ENCODE peak calls at places on chromosomes 3 and 15, in six cellular contexts. Q is neural progenitor cell, F is DND-41, Z is chondrocyte, O is K562, E is GM20000. M is an unnamed sample.

GRCh38 chr3:143024351-143024960 is 23.1 kb downstream of the U2SURP start:
- DNase-seq in Q (no peak), Z (no peak), E (no peak), O (no peak), F (no peak), M (no peak)

GRCh38 chr3:117443014-117443413 is 733.4 kb downstream of the TUSC7 start:
- DNase-seq in O (no peak), E (no peak), Q (no peak), F (no peak), Z (no peak), M (no peak)

GRCh38 chr3:84318273-84318809 is 640.4 kb upstream of the CADM2 start:
- DNase-seq in Q (peak), O (no peak), E (no peak), F (no peak), Z (no peak), M (no peak)

GRCh38 chr3:122005033-122005565 is 16.9 kb downstream of the ILDR1 start:
- DNase-seq in F (no peak), Z (no peak), E (peak), Q (no peak), O (peak), M (no peak)

GRCh38 chr3:143820466-143821221 is 27.6 kb downstream of the SLC9A9 start:
- DNase-seq in F (no peak), O (no peak), Q (no peak), Z (no peak), E (no peak), M (no peak)

GRCh38 chr3:64187065-64187959 is 38.0 kb downstream of the PRICKLE2 start:
- DNase-seq in E (no peak), F (no peak), Z (no peak), Q (no peak), O (no peak), M (no peak)

GRCh38 chr15:91886878-91887277 is 33.4 kb downstream of the SLCO3A1 start:
- DNase-seq in Q (no peak), O (no peak), Z (no peak), F (no peak), E (no peak), M (no peak)

GRCh38 chr3:102180291-102180931 is 254.4 kb upstream of the ZPLD1 start:
- DNase-seq in F (no peak), O (no peak), Z (no peak), E (no peak), Q (no peak), M (no peak)

GRCh38 chr3:129039271-129040038 is 21.1 kb upstream of the GP9 start:
- DNase-seq in Q (no peak), Z (peak), F (peak), E (no peak), O (no peak), M (no peak)

GRCh38 chr3:62161306-62161705 is 212.0 kb downstream of the FEZF2 start:
- DNase-seq in Z (no peak), E (no peak), Q (no peak), O (no peak), F (no peak), M (no peak)

GRCh38 chr15:89341316-89342005 is 6.8 kb upstream of the POLG start:
- DNase-seq in E (no peak), F (no peak), O (no peak), Z (peak), Q (no peak), M (no peak)

GRCh38 chr3:71930056-71930991 is 145.4 kb upstream of the PROK2 start:
- DNase-seq in O (peak), E (peak), Z (no peak), Q (peak), F (peak), M (peak)

GRCh38 chr3:11618897-11619296 is 24.8 kb downstream of the VGLL4 start:
- DNase-seq in F (no peak), Q (no peak), O (no peak), Z (no peak), E (no peak), M (no peak)

GRCh38 chr15:95368211-95368610 is 962.3 kb upstream of the NR2F2 start:
- DNase-seq in O (no peak), Q (no peak), E (no peak), F (no peak), Z (no peak), M (peak)

GRCh38 chr3:72977463-72977862 is 19.1 kb upstream of the PPP4R2 start:
- DNase-seq in O (no peak), Z (no peak), F (no peak), Q (no peak), E (no peak), M (no peak)

GRCh38 chr15:44675911-44676310 is 12.4 kb upstream of the SPG11 start:
- DNase-seq in Z (no peak), F (no peak), O (no peak), E (no peak), Q (no peak), M (no peak)

GRCh38 chr3:46710671-46711295 is 6.9 kb downstream of the PRSS50 start:
- DNase-seq in E (no peak), Q (no peak), O (no peak), Z (no peak), F (no peak), M (no peak)

GRCh38 chr3:53693441-53693840 is 152.8 kb downstream of the CHDH start:
- DNase-seq in Z (no peak), F (no peak), E (no peak), O (no peak), Q (no peak), M (no peak)

GRCh38 chr3:113885050-113885449 is 46.5 kb downstream of the GRAMD1C start:
- DNase-seq in F (no peak), Q (no peak), Z (no peak), O (no peak), E (no peak), M (no peak)

GRCh38 chr3:129481783-129482332 is 41.8 kb downstream of the IFT122 start:
- DNase-seq in O (peak), Z (no peak), E (no peak), Q (no peak), F (no peak), M (no peak)

GRCh38 chr3:133476971-133477375 is 77.1 kb downstream of the BFSP2 start:
- DNase-seq in E (no peak), Z (no peak), F (no peak), Q (no peak), O (no peak), M (no peak)

GRCh38 chr3:122169911-122170310 is 13.6 kb upstream of the CASR start:
- DNase-seq in F (no peak), O (no peak), Q (no peak), Z (no peak), E (no peak), M (no peak)

GRCh38 chr3:30641612-30642251 is 35.3 kb downstream of the TGFBR2 start:
- DNase-seq in Q (no peak), E (no peak), F (no peak), O (no peak), Z (no peak), M (no peak)

GRCh38 chr15:57972801-57973311 is 92.7 kb downstream of the ALDH1A2 start:
- DNase-seq in Z (no peak), Q (no peak), F (no peak), E (no peak), O (no peak), M (no peak)

GRCh38 chr3:125120370-125121122 is 64.7 kb upstream of the HEG1 start:
- DNase-seq in Q (peak), F (no peak), O (no peak), Z (no peak), E (no peak), M (peak)

GRCh38 chr15:49881866-49882265 is 237.2 kb downstream of the ATP8B4 start:
- DNase-seq in Q (no peak), F (no peak), Z (no peak), O (no peak), E (no peak), M (no peak)

GRCh38 chr15:61835476-61836106 is 224.7 kb downstream of the VPS13C start:
- DNase-seq in F (peak), E (peak), Z (no peak), Q (peak), O (peak), M (peak)

GRCh38 chr15:25545017-25545416 is 106.2 kb upstream of the UBE3A start:
- DNase-seq in Q (no peak), F (no peak), Z (no peak), E (no peak), O (no peak), M (no peak)

GRCh38 chr3:14324224-14324944 is 78.0 kb upstream of the SLC6A6 start:
- DNase-seq in Z (peak), O (no peak), F (no peak), Q (peak), E (no peak), M (no peak)

GRCh38 chr15:101100593-101101442 is 151.0 kb downstream of the CHSY1 start:
- DNase-seq in Q (no peak), Z (no peak), O (no peak), E (no peak), F (no peak), M (no peak)
- TF ChIP-seq CTCF in Q (no peak), Z (peak), O (no peak), E (no peak), F (peak), M (no peak)

DNA sequence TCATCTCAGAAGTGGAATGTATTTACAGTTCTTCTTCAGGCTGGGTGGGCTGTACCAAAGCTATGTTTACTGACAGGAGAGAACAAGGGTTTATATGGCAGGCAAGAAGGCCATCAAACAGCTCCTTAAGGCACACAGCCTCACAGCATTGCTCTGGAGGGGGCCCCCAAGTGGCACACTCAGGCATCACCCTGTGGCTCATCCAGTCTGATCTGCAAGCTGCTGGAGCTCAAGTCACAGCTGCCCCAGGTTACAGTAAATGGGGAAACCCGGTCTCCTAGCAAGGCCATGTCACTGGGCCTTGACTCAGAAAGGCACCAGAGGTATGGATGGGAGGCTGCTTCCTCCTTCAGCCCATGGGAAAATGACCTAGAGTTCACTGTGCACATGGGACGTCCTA is 67.4 kb downstream of the TFG start:
- DNase-seq in Z (no peak), F (no peak), O (no peak), Q (peak), E (no peak), M (no peak)
- TF ChIP-seq CTCF in Z (no peak), F (no peak), O (peak), Q (peak), E (no peak), M (no peak)

DNA sequence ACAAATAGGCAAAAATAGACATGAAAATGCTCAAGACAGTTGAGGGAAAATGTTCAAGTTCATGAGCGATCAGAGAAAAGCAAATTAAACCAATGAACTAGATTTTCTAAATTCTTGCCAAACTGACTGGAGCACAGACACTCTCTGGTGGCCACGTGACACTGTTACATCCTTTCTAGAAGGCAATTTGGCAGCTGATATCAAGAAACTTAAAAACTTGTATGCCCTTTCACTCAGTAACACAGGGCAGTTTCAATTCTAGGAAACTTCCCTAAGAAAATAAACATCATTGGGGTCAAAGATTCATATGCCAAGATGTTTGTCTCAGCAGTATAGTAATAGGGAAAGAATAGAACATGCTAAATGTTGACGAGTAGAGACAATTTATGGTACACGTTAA is 52.2 kb downstream of the ABHD5 start:
- DNase-seq in F (no peak), Z (no peak), O (no peak), Q (no peak), E (no peak), M (no peak)
- TF ChIP-seq CTCF in F (peak), Z (peak), O (peak), Q (peak), E (no peak), M (no peak)

GRCh38 chr3:15470261-15470660 is 42.9 kb downstream of the EAF1 start:
- DNase-seq in E (no peak), Z (no peak), F (no peak), O (no peak), Q (no peak), M (no peak)
- TF ChIP-seq CTCF in E (no peak), Z (no peak), F (peak), O (peak), Q (peak), M (no peak)

DNA sequence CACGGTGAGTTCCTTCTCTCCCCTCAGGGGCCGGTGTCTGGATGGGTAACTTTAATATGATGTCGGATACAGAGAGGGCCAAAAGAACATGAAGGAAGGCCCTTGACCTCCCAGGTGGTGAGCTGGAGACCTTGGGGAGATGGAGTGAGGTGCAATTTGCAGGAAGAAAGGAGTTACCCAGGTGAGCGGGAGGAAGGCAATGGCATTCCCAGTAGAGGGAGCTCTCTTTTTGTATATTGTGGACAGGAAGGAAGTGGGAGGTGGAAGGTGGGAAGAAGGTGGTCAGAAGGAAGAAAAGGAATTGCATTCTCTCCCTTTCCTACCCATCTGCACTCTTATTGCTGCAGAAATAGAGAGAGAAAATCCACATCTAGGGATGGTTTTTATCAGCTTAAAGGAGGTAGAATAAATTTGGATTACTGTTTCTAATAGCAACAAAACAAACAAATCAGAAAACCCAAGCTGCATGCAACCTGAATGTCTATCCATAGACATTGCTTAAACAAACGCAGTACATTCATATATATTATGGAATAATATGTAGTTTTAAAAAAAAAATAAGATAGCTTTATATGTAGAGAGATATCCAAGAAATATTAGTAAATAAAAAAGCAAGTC is 169.0 kb upstream of the TSC22D2 start:
- DNase-seq in Q (peak), E (no peak), O (no peak), F (no peak), Z (no peak), M (no peak)
- TF ChIP-seq CTCF in Q (peak), E (peak), O (peak), F (peak), Z (peak), M (no peak)

GRCh38 chr3:47799733-47800132 is 3.2 kb upstream of the DHX30 start:
- DNase-seq in E (no peak), Q (peak), O (no peak), F (no peak), Z (peak), M (peak)
- TF ChIP-seq CTCF in E (peak), Q (peak), O (peak), F (peak), Z (peak), M (peak)

DNA sequence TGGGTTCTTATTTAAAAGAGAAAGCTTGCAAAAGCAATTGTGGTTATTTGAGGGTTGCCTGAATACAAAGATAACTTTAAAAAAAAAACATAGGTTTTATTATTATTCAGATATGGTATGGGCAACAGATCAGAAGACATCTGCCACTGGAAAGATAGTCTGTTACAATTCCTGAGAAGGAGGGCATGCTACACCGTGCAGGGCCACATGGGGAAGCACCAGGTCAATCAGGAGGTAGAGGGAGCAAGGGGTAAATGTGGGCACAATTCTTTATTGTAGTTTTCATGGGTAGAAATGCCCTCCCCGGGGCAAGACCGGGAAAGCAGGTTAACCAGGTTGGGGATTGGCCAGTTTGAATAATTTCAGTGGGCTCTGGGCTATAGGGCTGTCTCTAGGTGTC is 46.5 kb downstream of the BBS4 start:
- DNase-seq in O (no peak), F (no peak), E (no peak), Q (no peak), Z (no peak), M (no peak)
- TF ChIP-seq CTCF in O (no peak), F (no peak), E (no peak), Q (no peak), Z (no peak), M (peak)

GRCh38 chr15:99425666-99426301 is 140.0 kb upstream of the MEF2A start:
- DNase-seq in O (no peak), Q (no peak), E (no peak), F (no peak), Z (no peak), M (no peak)
- TF ChIP-seq CTCF in O (no peak), Q (no peak), E (no peak), F (peak), Z (peak), M (no peak)

GRCh38 chr15:51782357-51782896 is 31.0 kb downstream of the TMOD2 start:
- DNase-seq in F (no peak), Q (peak), O (peak), Z (no peak), E (no peak), M (no peak)
- TF ChIP-seq CTCF in F (peak), Q (peak), O (peak), Z (peak), E (no peak), M (no peak)

GRCh38 chr3:160343132-160343531 is 55.9 kb downstream of the IFT80 start:
- DNase-seq in Z (no peak), O (no peak), E (peak), F (no peak), Q (peak), M (no peak)
- TF ChIP-seq CTCF in Z (peak), O (no peak), E (peak), F (peak), Q (peak), M (peak)

M was measured in endothelial cell.